ENCODE peak calls at places on chromosomes 11 and 22, in nine cellular contexts. One of them, this sample, is unnamed.

GRCh38 chr11:47587039-47587675 is 679 bp downstream of the FAM180B start:
- DNase-seq in AG04450: no peak
- DNase-seq in effector memory CD4-positive, alpha-beta T cell: no peak
- DNase-seq in T-helper 9 cell: no peak
- DNase-seq in NCI-H226: no peak
- DNase-seq in NCI-H1092: no peak
- DNase-seq in thoracic aorta: no peak
- DNase-seq in brain microvascular endothelial cell: no peak
- DNase-seq in OCI-LY7: no peak
- DNase-seq in this sample: no peak

GRCh38 chr22:45531944-45532631 is 29.4 kb downstream of the FBLN1 start:
- DNase-seq in AG04450: no peak
- DNase-seq in effector memory CD4-positive, alpha-beta T cell: no peak
- DNase-seq in T-helper 9 cell: no peak
- DNase-seq in NCI-H226: no peak
- DNase-seq in NCI-H1092: no peak
- DNase-seq in thoracic aorta: no peak
- DNase-seq in brain microvascular endothelial cell: no peak
- DNase-seq in OCI-LY7: no peak
- DNase-seq in this sample: no peak

GRCh38 chr11:94740975-94741707 is 27.0 kb upstream of the AMOTL1 start:
- DNase-seq in AG04450: no peak
- DNase-seq in effector memory CD4-positive, alpha-beta T cell: no peak
- DNase-seq in T-helper 9 cell: no peak
- DNase-seq in NCI-H226: peak
- DNase-seq in NCI-H1092: peak
- DNase-seq in thoracic aorta: no peak
- DNase-seq in brain microvascular endothelial cell: peak
- DNase-seq in OCI-LY7: no peak
- DNase-seq in this sample: peak

GRCh38 chr11:1487091-1487850 is 692 bp upstream of the MOB2 start:
- DNase-seq in AG04450: no peak
- DNase-seq in effector memory CD4-positive, alpha-beta T cell: no peak
- DNase-seq in T-helper 9 cell: no peak
- DNase-seq in NCI-H226: no peak
- DNase-seq in NCI-H1092: no peak
- DNase-seq in thoracic aorta: no peak
- DNase-seq in brain microvascular endothelial cell: no peak
- DNase-seq in OCI-LY7: no peak
- DNase-seq in this sample: no peak

GRCh38 chr11:65366340-65366773 is 11.8 kb downstream of the TIGD3 start:
- DNase-seq in AG04450: peak
- DNase-seq in effector memory CD4-positive, alpha-beta T cell: peak
- DNase-seq in T-helper 9 cell: no peak
- DNase-seq in NCI-H226: peak
- DNase-seq in NCI-H1092: peak
- DNase-seq in thoracic aorta: no peak
- DNase-seq in brain microvascular endothelial cell: peak
- DNase-seq in OCI-LY7: peak
- DNase-seq in this sample: peak

GRCh38 chr22:37303821-37304274 is 21.5 kb downstream of the CYTH4 start:
- DNase-seq in AG04450: peak
- DNase-seq in effector memory CD4-positive, alpha-beta T cell: no peak
- DNase-seq in T-helper 9 cell: no peak
- DNase-seq in NCI-H226: peak
- DNase-seq in NCI-H1092: no peak
- DNase-seq in thoracic aorta: peak
- DNase-seq in brain microvascular endothelial cell: peak
- DNase-seq in OCI-LY7: no peak
- DNase-seq in this sample: no peak

GRCh38 chr22:46767249-46767985 is 5.0 kb downstream of the TBC1D22A start:
- DNase-seq in AG04450: no peak
- DNase-seq in effector memory CD4-positive, alpha-beta T cell: no peak
- DNase-seq in T-helper 9 cell: no peak
- DNase-seq in NCI-H226: no peak
- DNase-seq in NCI-H1092: no peak
- DNase-seq in thoracic aorta: no peak
- DNase-seq in brain microvascular endothelial cell: no peak
- DNase-seq in OCI-LY7: no peak
- DNase-seq in this sample: no peak

GRCh38 chr22:41699264-41700104 is at the start of gene MEI1:
- DNase-seq in AG04450: peak
- DNase-seq in effector memory CD4-positive, alpha-beta T cell: peak
- DNase-seq in T-helper 9 cell: peak
- DNase-seq in NCI-H226: no peak
- DNase-seq in NCI-H1092: no peak
- DNase-seq in thoracic aorta: peak
- DNase-seq in brain microvascular endothelial cell: peak
- DNase-seq in OCI-LY7: no peak
- DNase-seq in this sample: no peak

GRCh38 chr22:38238519-38239051 is 34.2 kb downstream of the TMEM184B start:
- DNase-seq in AG04450: no peak
- DNase-seq in effector memory CD4-positive, alpha-beta T cell: no peak
- DNase-seq in T-helper 9 cell: no peak
- DNase-seq in NCI-H226: no peak
- DNase-seq in NCI-H1092: no peak
- DNase-seq in thoracic aorta: no peak
- DNase-seq in brain microvascular endothelial cell: no peak
- DNase-seq in OCI-LY7: no peak
- DNase-seq in this sample: no peak

GRCh38 chr11:129251067-129251466 is 58.9 kb upstream of the ARHGAP32 start:
- DNase-seq in AG04450: no peak
- DNase-seq in effector memory CD4-positive, alpha-beta T cell: no peak
- DNase-seq in T-helper 9 cell: no peak
- DNase-seq in NCI-H226: peak
- DNase-seq in NCI-H1092: no peak
- DNase-seq in thoracic aorta: no peak
- DNase-seq in brain microvascular endothelial cell: no peak
- DNase-seq in OCI-LY7: no peak
- DNase-seq in this sample: no peak

GRCh38 chr11:44773351-44773965 is 46.7 kb downstream of the TSPAN18 start:
- DNase-seq in AG04450: no peak
- DNase-seq in effector memory CD4-positive, alpha-beta T cell: no peak
- DNase-seq in T-helper 9 cell: no peak
- DNase-seq in NCI-H226: no peak
- DNase-seq in NCI-H1092: no peak
- DNase-seq in thoracic aorta: no peak
- DNase-seq in brain microvascular endothelial cell: no peak
- DNase-seq in OCI-LY7: no peak
- DNase-seq in this sample: no peak

GRCh38 chr11:2431395-2431794 is 12.9 kb downstream of the TRPM5 start:
- DNase-seq in AG04450: no peak
- DNase-seq in effector memory CD4-positive, alpha-beta T cell: no peak
- DNase-seq in T-helper 9 cell: no peak
- DNase-seq in NCI-H226: no peak
- DNase-seq in NCI-H1092: no peak
- DNase-seq in thoracic aorta: no peak
- DNase-seq in brain microvascular endothelial cell: no peak
- DNase-seq in OCI-LY7: no peak
- DNase-seq in this sample: no peak

GRCh38 chr11:102079625-102080024 is 30.6 kb upstream of the YAP1 start:
- DNase-seq in AG04450: no peak
- DNase-seq in effector memory CD4-positive, alpha-beta T cell: no peak
- DNase-seq in T-helper 9 cell: no peak
- DNase-seq in NCI-H226: no peak
- DNase-seq in NCI-H1092: no peak
- DNase-seq in thoracic aorta: no peak
- DNase-seq in brain microvascular endothelial cell: no peak
- DNase-seq in OCI-LY7: no peak
- DNase-seq in this sample: no peak

GRCh38 chr22:36193171-36193570 is 8.4 kb downstream of the APOL4 start:
- DNase-seq in AG04450: no peak
- DNase-seq in effector memory CD4-positive, alpha-beta T cell: no peak
- DNase-seq in T-helper 9 cell: no peak
- DNase-seq in NCI-H226: no peak
- DNase-seq in NCI-H1092: no peak
- DNase-seq in thoracic aorta: no peak
- DNase-seq in brain microvascular endothelial cell: no peak
- DNase-seq in OCI-LY7: no peak
- DNase-seq in this sample: no peak

GRCh38 chr11:35529971-35530495 is 4.6 kb upstream of the PAMR1 start:
- DNase-seq in AG04450: peak
- DNase-seq in effector memory CD4-positive, alpha-beta T cell: no peak
- DNase-seq in T-helper 9 cell: no peak
- DNase-seq in NCI-H226: peak
- DNase-seq in NCI-H1092: no peak
- DNase-seq in thoracic aorta: peak
- DNase-seq in brain microvascular endothelial cell: peak
- DNase-seq in OCI-LY7: no peak
- DNase-seq in this sample: no peak

GRCh38 chr11:122367809-122368231 is 251.8 kb upstream of the BLID start:
- DNase-seq in AG04450: peak
- DNase-seq in effector memory CD4-positive, alpha-beta T cell: no peak
- DNase-seq in T-helper 9 cell: no peak
- DNase-seq in NCI-H226: no peak
- DNase-seq in NCI-H1092: no peak
- DNase-seq in thoracic aorta: no peak
- DNase-seq in brain microvascular endothelial cell: peak
- DNase-seq in OCI-LY7: no peak
- DNase-seq in this sample: peak

GRCh38 chr22:44026630-44027511 is 2.8 kb downstream of the PARVB start:
- DNase-seq in AG04450: no peak
- DNase-seq in effector memory CD4-positive, alpha-beta T cell: peak
- DNase-seq in T-helper 9 cell: peak
- DNase-seq in NCI-H226: no peak
- DNase-seq in NCI-H1092: no peak
- DNase-seq in thoracic aorta: peak
- DNase-seq in brain microvascular endothelial cell: peak
- DNase-seq in OCI-LY7: peak
- DNase-seq in this sample: no peak

GRCh38 chr22:48563118-48563965 is 1264.3 kb downstream of the BRD1 start:
- DNase-seq in AG04450: no peak
- DNase-seq in effector memory CD4-positive, alpha-beta T cell: no peak
- DNase-seq in T-helper 9 cell: no peak
- DNase-seq in NCI-H226: no peak
- DNase-seq in NCI-H1092: no peak
- DNase-seq in thoracic aorta: no peak
- DNase-seq in brain microvascular endothelial cell: no peak
- DNase-seq in OCI-LY7: no peak
- DNase-seq in this sample: no peak

GRCh38 chr11:111788051-111788450 is 21.9 kb upstream of the PPP2R1B start:
- DNase-seq in AG04450: no peak
- DNase-seq in effector memory CD4-positive, alpha-beta T cell: no peak
- DNase-seq in T-helper 9 cell: no peak
- DNase-seq in NCI-H226: no peak
- DNase-seq in NCI-H1092: no peak
- DNase-seq in thoracic aorta: no peak
- DNase-seq in brain microvascular endothelial cell: no peak
- DNase-seq in OCI-LY7: no peak
- DNase-seq in this sample: no peak

GRCh38 chr11:132888226-132888625 is 644.1 kb downstream of the OPCML start:
- DNase-seq in AG04450: no peak
- DNase-seq in effector memory CD4-positive, alpha-beta T cell: no peak
- DNase-seq in T-helper 9 cell: no peak
- DNase-seq in NCI-H226: no peak
- DNase-seq in NCI-H1092: no peak
- DNase-seq in thoracic aorta: no peak
- DNase-seq in brain microvascular endothelial cell: no peak
- DNase-seq in OCI-LY7: no peak
- DNase-seq in this sample: no peak

GRCh38 chr11:77508031-77508430 is 34.1 kb upstream of the PAK1 start:
- DNase-seq in AG04450: no peak
- DNase-seq in effector memory CD4-positive, alpha-beta T cell: no peak
- DNase-seq in T-helper 9 cell: no peak
- DNase-seq in NCI-H226: no peak
- DNase-seq in NCI-H1092: no peak
- DNase-seq in thoracic aorta: no peak
- DNase-seq in brain microvascular endothelial cell: no peak
- DNase-seq in OCI-LY7: no peak
- DNase-seq in this sample: no peak

GRCh38 chr11:121157756-121158155 is 56.7 kb downstream of the TECTA start:
- DNase-seq in AG04450: no peak
- DNase-seq in effector memory CD4-positive, alpha-beta T cell: no peak
- DNase-seq in T-helper 9 cell: no peak
- DNase-seq in NCI-H226: no peak
- DNase-seq in NCI-H1092: no peak
- DNase-seq in thoracic aorta: no peak
- DNase-seq in brain microvascular endothelial cell: no peak
- DNase-seq in OCI-LY7: no peak
- DNase-seq in this sample: no peak

GRCh38 chr11:92227233-92227593 is 2.6 kb downstream of the FAT3 start:
- DNase-seq in AG04450: no peak
- DNase-seq in effector memory CD4-positive, alpha-beta T cell: no peak
- DNase-seq in T-helper 9 cell: no peak
- DNase-seq in NCI-H226: no peak
- DNase-seq in NCI-H1092: no peak
- DNase-seq in thoracic aorta: no peak
- DNase-seq in brain microvascular endothelial cell: no peak
- DNase-seq in OCI-LY7: no peak
- DNase-seq in this sample: no peak

GRCh38 chr11:12285811-12286222 is 91.6 kb upstream of the PARVA start:
- DNase-seq in AG04450: no peak
- DNase-seq in effector memory CD4-positive, alpha-beta T cell: no peak
- DNase-seq in T-helper 9 cell: no peak
- DNase-seq in NCI-H226: no peak
- DNase-seq in NCI-H1092: no peak
- DNase-seq in thoracic aorta: no peak
- DNase-seq in brain microvascular endothelial cell: peak
- DNase-seq in OCI-LY7: no peak
- DNase-seq in this sample: no peak

GRCh38 chr11:47147250-47147649 is 29.4 kb downstream of the ARFGAP2 start:
- DNase-seq in AG04450: no peak
- DNase-seq in effector memory CD4-positive, alpha-beta T cell: no peak
- DNase-seq in T-helper 9 cell: no peak
- DNase-seq in NCI-H226: no peak
- DNase-seq in NCI-H1092: no peak
- DNase-seq in thoracic aorta: no peak
- DNase-seq in brain microvascular endothelial cell: no peak
- DNase-seq in OCI-LY7: no peak
- DNase-seq in this sample: no peak

GRCh38 chr11:8658210-8658968 is 24.1 kb downstream of the TRIM66 start:
- DNase-seq in AG04450: no peak
- DNase-seq in effector memory CD4-positive, alpha-beta T cell: no peak
- DNase-seq in T-helper 9 cell: no peak
- DNase-seq in NCI-H226: no peak
- DNase-seq in NCI-H1092: no peak
- DNase-seq in thoracic aorta: no peak
- DNase-seq in brain microvascular endothelial cell: no peak
- DNase-seq in OCI-LY7: no peak
- DNase-seq in this sample: peak

This sample was measured in NCI-H2227 treated with DMSO at 0.1 percent for 48 hours.